ENCODE peak calls at places on chromosomes 6 and 20, in four cellular contexts. X is IMR-90, L is neuronal stem cell, S is mesenchymal stem cell. Q is an unnamed sample.

GRCh38 chr20:9417665-9418064 is 96.7 kb upstream of the LAMP5 start:
- DNase-seq in L (no peak), X (peak), S (peak), Q (no peak)

GRCh38 chr6:134173936-134174789 is 121.7 kb upstream of the SLC2A12 start:
- DNase-seq in S (peak), X (peak), L (peak), Q (no peak)

GRCh38 chr6:71444222-71444621 is 155.6 kb downstream of the OGFRL1 start:
- DNase-seq in X (no peak), L (no peak), S (no peak), Q (no peak)

GRCh38 chr20:53570446-53571276 is 23.0 kb downstream of the ZNF217 start:
- DNase-seq in X (no peak), L (no peak), S (no peak), Q (no peak)

GRCh38 chr6:111087871-111088667 is 766 bp downstream of the SLC16A10 start:
- DNase-seq in X (no peak), L (peak), S (peak), Q (peak)

GRCh38 chr6:129565331-129565730 is 144.6 kb downstream of the ARHGAP18 start:
- DNase-seq in X (no peak), S (no peak), L (no peak), Q (no peak)

GRCh38 chr20:40687384-40688128 is 1.5 kb downstream of the MAFB start:
- DNase-seq in S (peak), L (peak), X (no peak), Q (no peak)

GRCh38 chr20:53922901-53923314 is 147.5 kb downstream of the BCAS1 start:
- DNase-seq in S (no peak), L (no peak), X (no peak), Q (no peak)

GRCh38 chr6:142377112-142377848 is 75.5 kb downstream of the ADGRG6 start:
- DNase-seq in S (peak), L (no peak), X (peak), Q (peak)

GRCh38 chr6:35735452-35735851 is 1.4 kb upstream of the ARMC12 start:
- DNase-seq in L (no peak), X (no peak), S (no peak), Q (no peak)

GRCh38 chr6:85865665-85866372 is 223.1 kb upstream of the SYNCRIP start:
- DNase-seq in X (peak), S (peak), L (no peak), Q (no peak)

GRCh38 chr20:34967421-34967820 is 11.8 kb downstream of the MYH7B start:
- DNase-seq in L (no peak), S (no peak), X (no peak), Q (no peak)

GRCh38 chr6:160221918-160222317 is 36.7 kb downstream of the SLC22A2 start:
- DNase-seq in X (no peak), S (no peak), L (no peak), Q (no peak)

GRCh38 chr6:157223021-157223430 is 100.3 kb downstream of the TMEM242 start:
- DNase-seq in L (no peak), S (no peak), X (no peak), Q (no peak)

GRCh38 chr20:23367770-23368169 is 5.8 kb downstream of the GZF1 start:
- DNase-seq in S (no peak), X (peak), L (no peak), Q (no peak)

GRCh38 chr6:127851197-127851596 is 49.7 kb downstream of the THEMIS start:
- DNase-seq in X (peak), L (no peak), S (no peak), Q (no peak)

GRCh38 chr20:20367681-20368413 is at the start of gene INSM1:
- DNase-seq in S (no peak), L (peak), X (no peak), Q (no peak)

GRCh38 chr6:5994234-5994998 is 12.3 kb downstream of the NRN1 start:
- DNase-seq in X (no peak), S (no peak), L (no peak), Q (no peak)

GRCh38 chr6:167721291-167721690 is 105.4 kb upstream of the AFDN start:
- DNase-seq in X (no peak), S (no peak), L (no peak), Q (no peak)

GRCh38 chr6:5132741-5133140 is 47.6 kb downstream of the PPP1R3G start:
- DNase-seq in X (peak), L (no peak), S (peak), Q (no peak)

GRCh38 chr6:40819182-40819834 is 219.7 kb downstream of the UNC5CL start:
- DNase-seq in L (no peak), X (no peak), S (no peak), Q (no peak)

GRCh38 chr6:123418101-123418500 is 218.6 kb downstream of the TRDN start:
- DNase-seq in X (no peak), L (no peak), S (no peak), Q (no peak)

GRCh38 chr20:3563548-3564177 is 92.8 kb downstream of the ATRN start:
- DNase-seq in X (peak), S (peak), L (peak), Q (no peak)

GRCh38 chr20:41047975-41048305 is 19.3 kb downstream of the TOP1 start:
- DNase-seq in S (peak), X (no peak), L (no peak), Q (no peak)

GRCh38 chr6:387293-387694 is 4.3 kb upstream of the IRF4 start:
- DNase-seq in S (no peak), X (peak), L (no peak), Q (no peak)

GRCh38 chr6:158707826-158708225 is 58.0 kb downstream of the SYTL3 start:
- DNase-seq in S (no peak), X (no peak), L (no peak), Q (no peak)

GRCh38 chr6:39296745-39297640 is 17.2 kb downstream of the KCNK17 start:
- DNase-seq in S (no peak), X (peak), L (no peak), Q (no peak)

GRCh38 chr6:144634371-144634770 is 349.2 kb downstream of the UTRN start:
- DNase-seq in S (no peak), X (no peak), L (no peak), Q (no peak)

GRCh38 chr20:5474646-5475550 is 158.1 kb upstream of the PROKR2 start:
- DNase-seq in X (no peak), L (no peak), S (no peak), Q (no peak)

GRCh38 chr20:5470943-5471342 is 154.2 kb upstream of the PROKR2 start:
- DNase-seq in X (no peak), S (no peak), L (no peak), Q (no peak)

GRCh38 chr20:5470458-5470857 is 153.7 kb upstream of the PROKR2 start:
- DNase-seq in S (no peak), L (no peak), X (no peak), Q (no peak)

DNA sequence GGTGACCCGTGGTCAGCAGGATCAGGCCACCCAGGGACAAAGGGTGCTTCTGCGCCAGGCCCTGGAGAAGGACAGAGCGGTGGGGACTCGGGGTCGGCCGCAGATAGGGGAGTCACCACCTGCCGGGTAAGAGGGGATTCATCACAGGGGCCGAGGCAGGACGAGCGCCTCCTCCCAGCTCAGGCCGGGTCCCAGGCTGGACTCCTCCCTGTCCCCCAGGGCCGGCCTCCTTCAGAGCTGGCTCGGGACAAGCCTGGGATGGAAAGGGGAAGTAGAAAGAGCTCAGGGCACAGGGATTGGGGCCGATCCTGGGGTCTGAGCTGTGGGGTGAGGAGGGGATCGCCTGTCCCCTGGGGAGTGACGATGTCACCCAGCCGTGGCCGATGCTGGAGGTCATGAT is 154.6 kb upstream of the PROKR2 start:
- DNase-seq in X (no peak), S (no peak), L (no peak), Q (no peak)
- H3K4me3 ChIP-seq in X (no peak), S (peak), L (no peak), Q (no peak)

GRCh38 chr6:30716879-30717128 is 277 bp downstream of the MDC1 start:
- DNase-seq in X (no peak), S (no peak), L (no peak), Q (no peak)

GRCh38 chr6:30714263-30714662 is 2.8 kb downstream of the MDC1 start:
- DNase-seq in L (no peak), X (no peak), S (no peak), Q (no peak)

GRCh38 chr6:30719356-30719755 is 796 bp upstream of the TUBB start:
- DNase-seq in S (no peak), X (no peak), L (no peak), Q (no peak)

GRCh38 chr6:30719791-30720737 is at the start of gene TUBB:
- DNase-seq in X (peak), L (peak), S (peak), Q (peak)

DNA sequence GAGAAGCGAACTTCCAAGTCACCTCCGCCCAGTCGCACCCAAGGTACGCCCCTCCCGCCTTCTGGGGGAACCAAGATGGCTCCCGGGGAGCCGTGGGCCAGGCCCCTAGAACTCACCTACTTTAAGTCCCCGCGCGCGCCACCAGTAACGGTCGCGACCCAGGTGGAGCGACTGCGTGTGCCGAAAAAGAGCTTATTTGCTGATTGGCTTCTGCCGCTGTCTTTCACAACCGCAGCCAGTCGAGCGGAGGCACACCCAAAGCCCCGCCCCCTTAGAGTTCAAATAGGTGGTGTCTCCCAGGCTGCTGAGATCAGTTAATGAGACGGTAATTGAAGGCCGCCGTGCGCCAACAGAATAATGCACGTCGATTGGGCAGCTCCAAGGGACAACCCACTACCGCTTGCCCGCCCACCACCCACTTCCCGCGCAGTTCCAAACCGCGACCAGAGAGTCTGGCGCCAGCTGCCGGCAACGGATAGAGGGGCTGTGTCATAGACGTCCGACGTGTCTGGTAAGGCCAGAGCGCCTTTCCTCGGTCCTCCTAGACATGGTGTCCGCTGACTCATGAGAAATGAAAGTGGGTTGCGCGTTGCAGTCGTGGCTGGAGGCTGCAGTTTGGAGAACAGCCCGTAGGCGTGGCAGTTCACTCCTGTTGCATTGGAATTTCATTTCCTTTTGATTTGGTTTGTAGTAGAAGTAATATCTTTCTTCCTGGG is at the start of gene MDC1:
- DNase-seq in L (peak), S (peak), X (peak), Q (peak)
- H3K14ac ChIP-seq in L (no peak), S (peak), X (peak), Q (no peak)

GRCh38 chr20:37384683-37385174 is 38.8 kb downstream of the SRC start:
- DNase-seq in L (peak), X (peak), S (peak), Q (peak)
- H3K4me3 ChIP-seq in L (peak), X (no peak), S (peak), Q (peak)

GRCh38 chr20:62722627-62723026 is 14.0 kb downstream of the NTSR1 start:
- DNase-seq in L (no peak), X (no peak), S (no peak), Q (no peak)

GRCh38 chr20:62723768-62724420 is 15.3 kb downstream of the NTSR1 start:
- DNase-seq in S (no peak), X (no peak), L (no peak), Q (no peak)

GRCh38 chr20:62721511-62722197 is 13.0 kb downstream of the NTSR1 start:
- DNase-seq in L (no peak), X (no peak), S (no peak), Q (no peak)

GRCh38 chr20:62724692-62725595 is 16.3 kb downstream of the NTSR1 start:
- DNase-seq in S (no peak), L (no peak), X (no peak), Q (no peak)

DNA sequence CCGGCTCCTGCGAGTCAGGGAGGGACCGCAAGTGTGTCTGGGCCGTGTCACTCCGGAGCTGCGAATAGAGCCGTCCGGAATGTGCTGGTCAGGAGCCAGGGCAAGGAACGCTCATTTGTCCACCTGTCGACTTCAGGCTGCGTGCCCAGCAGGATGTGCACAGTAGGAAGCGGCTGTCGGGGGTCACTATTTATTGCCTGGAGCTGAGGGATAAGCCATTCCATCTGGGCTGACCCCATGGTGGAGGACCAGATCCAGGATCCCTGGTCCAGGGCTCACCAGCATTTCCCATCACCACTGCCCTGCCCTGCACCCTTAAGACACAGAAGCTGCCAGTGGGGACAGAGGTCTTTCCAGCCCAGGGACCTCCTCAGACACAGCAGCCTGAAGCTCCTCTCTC is 14.7 kb downstream of the NTSR1 start:
- DNase-seq in L (no peak), X (peak), S (no peak), Q (no peak)
- H3K14ac ChIP-seq in L (no peak), X (no peak), S (no peak), Q (no peak)

DNA sequence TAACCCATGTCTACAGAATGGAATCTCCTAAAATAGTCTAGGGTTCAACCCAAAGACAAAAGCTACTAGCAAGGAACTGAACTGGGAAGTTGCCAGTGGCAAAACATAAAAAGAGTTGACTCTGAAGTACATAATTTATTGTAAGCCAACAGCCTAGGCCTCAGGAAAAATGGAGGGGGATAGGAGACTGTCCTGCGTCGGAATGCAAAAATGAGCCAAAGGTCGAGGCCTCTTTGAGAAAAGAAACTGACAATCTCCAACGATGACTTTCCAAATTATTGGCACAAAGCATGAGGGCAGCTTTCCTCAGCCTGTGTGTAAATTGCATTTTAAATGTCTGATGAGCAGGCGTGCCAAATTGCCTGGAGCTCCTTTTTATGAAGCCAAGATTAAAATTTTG is 2.1 kb downstream of the COL12A1 start:
- DNase-seq in L (no peak), S (no peak), X (peak), Q (no peak)
- H3K4me3 ChIP-seq in L (no peak), S (peak), X (peak), Q (no peak)

GRCh38 chr20:47790032-47790965 is 5.0 kb upstream of the SULF2 start:
- DNase-seq in X (peak), S (peak), L (no peak), Q (no peak)
- H3K14ac ChIP-seq in X (no peak), S (no peak), L (no peak), Q (no peak)